ENCODE peak calls at places on chromosomes 1 and 21, in five cellular contexts. T is HCT116, D is A673, F is neural progenitor cell, X is ovary. W is an unnamed sample. For H3K27me3, the result is how much of the 10 kb centered on the place peaks cover.

GRCh38 chr1:187408217-187409004 is 579.7 kb downstream of the PLA2G4A start:
- DNase-seq in T (no peak), D (peak), F (peak), X (no peak), W (no peak)

GRCh38 chr1:213658508-213658907 is 329.3 kb upstream of the PROX1 start:
- DNase-seq in T (no peak), D (no peak), F (no peak), X (no peak), W (no peak)

GRCh38 chr1:95384570-95384969 is 150.6 kb downstream of the RWDD3 start:
- DNase-seq in T (no peak), D (peak), F (peak), X (no peak), W (no peak)

GRCh38 chr1:3238705-3239278 is 169.8 kb downstream of the PRDM16 start:
- DNase-seq in T (no peak), D (no peak), F (no peak), X (no peak), W (no peak)

GRCh38 chr1:61092643-61093042 is 10.3 kb downstream of the NFIA start:
- DNase-seq in T (no peak), D (no peak), F (no peak), X (no peak), W (no peak)

GRCh38 chr21:31686272-31686913 is 26.9 kb downstream of the SOD1 start:
- DNase-seq in T (no peak), D (peak), F (no peak), X (no peak), W (no peak)

GRCh38 chr1:67726224-67726623 is 41.2 kb downstream of the GADD45A start:
- DNase-seq in T (no peak), D (peak), F (no peak), X (no peak), W (no peak)

GRCh38 chr1:90236493-90236892 is 241.6 kb downstream of the ZNF326 start:
- DNase-seq in T (no peak), D (no peak), F (no peak), X (no peak), W (no peak)

GRCh38 chr1:158147396-158148353 is 33.0 kb upstream of the CD1D start:
- DNase-seq in T (no peak), D (no peak), F (no peak), X (no peak), W (no peak)

GRCh38 chr1:38818706-38819439 is 40.7 kb downstream of the RRAGC start:
- DNase-seq in T (no peak), D (peak), F (no peak), X (no peak), W (no peak)

GRCh38 chr1:38820860-38821259 is 38.7 kb downstream of the RRAGC start:
- DNase-seq in T (no peak), D (no peak), F (no peak), X (no peak), W (no peak)

GRCh38 chr1:38817267-38817957 is 42.2 kb downstream of the RRAGC start:
- DNase-seq in T (no peak), D (no peak), F (no peak), X (no peak), W (no peak)

GRCh38 chr1:38817958-38818705 is 41.4 kb downstream of the RRAGC start:
- DNase-seq in T (no peak), D (peak), F (peak), X (peak), W (no peak)

DNA sequence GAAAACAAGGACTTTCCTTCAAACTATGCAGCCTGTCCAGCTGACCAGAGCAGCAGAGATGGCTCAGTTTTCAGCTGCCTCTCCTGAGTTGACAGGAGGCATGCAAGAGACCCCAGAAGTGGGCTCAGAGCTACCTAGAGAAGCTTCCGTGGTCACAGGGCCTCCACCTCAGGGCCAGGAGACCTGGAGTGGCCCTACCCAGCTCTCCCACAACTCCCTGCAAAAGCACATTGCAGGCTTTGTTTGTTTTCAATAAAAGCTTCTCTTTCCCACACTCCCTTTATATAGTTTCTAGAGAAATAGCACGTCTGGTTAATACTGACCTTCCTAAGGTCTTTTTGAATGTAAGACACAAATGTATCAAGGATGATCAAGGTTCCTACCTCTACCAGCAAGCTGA is 40.1 kb downstream of the RRAGC start:
- DNase-seq in T (no peak), D (no peak), F (no peak), X (no peak), W (no peak)
- H3K27me3 ChIP-seq in T (under half), D (under half), F (half or more), X (under half), W (under half)

GRCh38 chr21:45306453-45306831 is 18.7 kb upstream of the POFUT2 start:
- DNase-seq in T (no peak), D (no peak), F (no peak), X (no peak), W (no peak)
- H3K27me3 ChIP-seq in T (under half), D (under half), F (under half), X (under half), W (under half)

GRCh38 chr1:110672753-110673108 is 2.0 kb downstream of the KCNA3 start:
- DNase-seq in T (no peak), D (no peak), F (no peak), X (no peak), W (no peak)
- H3K27me3 ChIP-seq in T (under half), D (half or more), F (half or more), X (under half), W (under half)

GRCh38 chr1:209585672-209586071 is 2.2 kb downstream of the CAMK1G start:
- DNase-seq in T (no peak), D (peak), F (peak), X (peak), W (no peak)

GRCh38 chr1:209584186-209584776 is 767 bp downstream of the CAMK1G start:
- DNase-seq in T (no peak), D (peak), F (peak), X (peak), W (no peak)

GRCh38 chr1:209587778-209588177 is 4.3 kb downstream of the CAMK1G start:
- DNase-seq in T (no peak), D (no peak), F (no peak), X (no peak), W (no peak)

GRCh38 chr1:209585197-209585596 is 1.7 kb downstream of the CAMK1G start:
- DNase-seq in T (no peak), D (peak), F (no peak), X (no peak), W (no peak)

DNA sequence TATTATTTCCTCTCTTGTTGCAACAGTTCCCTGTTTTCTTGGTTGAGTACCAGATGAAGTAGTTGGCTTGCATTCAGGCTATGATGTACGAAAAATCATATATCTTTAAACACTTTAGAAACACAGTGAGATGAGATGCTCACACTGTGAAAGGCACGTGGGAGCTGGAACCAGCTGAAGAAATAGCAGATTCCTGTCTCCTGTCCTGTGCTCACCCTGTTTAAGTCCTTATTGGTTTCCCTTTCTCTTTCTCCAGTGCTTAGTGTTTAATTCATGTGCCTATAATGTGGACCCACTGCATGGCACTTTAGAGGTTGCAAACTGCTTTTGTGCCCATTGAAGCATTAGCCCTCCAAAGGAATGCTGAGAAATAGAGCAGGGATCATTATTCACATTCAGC is 2.8 kb downstream of the CAMK1G start:
- DNase-seq in T (no peak), D (no peak), F (no peak), X (no peak), W (no peak)
- H3K27me3 ChIP-seq in T (under half), D (under half), F (under half), X (under half), W (under half)

GRCh38 chr21:36698160-36699025 is 522 bp upstream of the SIM2 start:
- DNase-seq in T (peak), D (no peak), F (peak), X (no peak), W (no peak)
- H3K27me3 ChIP-seq in T (under half), D (under half), F (half or more), X (under half), W (under half)

GRCh38 chr1:228039504-228039903 is 32.7 kb downstream of the WNT3A start:
- DNase-seq in T (no peak), D (no peak), F (no peak), X (no peak), W (no peak)
- H3K27me3 ChIP-seq in T (under half), D (half or more), F (half or more), X (under half), W (under half)

DNA sequence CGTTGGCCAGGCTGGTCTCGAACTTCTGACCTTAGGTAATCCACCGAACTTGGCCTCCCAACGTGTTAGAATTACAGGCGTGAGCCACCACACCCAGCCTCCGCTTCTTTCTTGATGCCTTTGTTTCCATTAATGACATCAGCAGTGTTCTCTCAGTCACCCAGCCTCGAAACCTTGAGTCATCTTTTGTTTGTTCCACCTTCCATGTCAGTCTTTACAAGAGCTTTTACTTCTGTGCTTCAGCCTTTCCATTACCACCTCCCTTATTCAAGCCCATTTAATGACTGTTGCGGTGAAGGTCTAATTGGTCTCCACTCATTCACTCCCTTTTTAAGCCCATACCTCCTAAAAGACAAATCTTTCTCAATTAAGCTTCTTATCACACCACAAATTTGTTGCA is 146.6 kb upstream of the ADGRL2 start:
- DNase-seq in T (no peak), D (no peak), F (no peak), X (no peak), W (no peak)
- H3K27me3 ChIP-seq in T (under half), D (under half), F (under half), X (under half), W (under half)

GRCh38 chr1:116218922-116219321 is 107.7 kb downstream of the MAB21L3 start:
- DNase-seq in T (no peak), D (peak), F (no peak), X (no peak), W (no peak)
- H3K27me3 ChIP-seq in T (under half), D (under half), F (under half), X (under half), W (under half)

GRCh38 chr1:207493212-207493611 is 2.7 kb upstream of the CR1 start:
- DNase-seq in T (no peak), D (no peak), F (no peak), X (no peak), W (no peak)

GRCh38 chr1:207499573-207499972 is 3.6 kb downstream of the CR1 start:
- DNase-seq in T (peak), D (peak), F (peak), X (peak), W (no peak)

GRCh38 chr1:207494171-207494570 is 1.8 kb upstream of the CR1 start:
- DNase-seq in T (no peak), D (no peak), F (no peak), X (no peak), W (no peak)

GRCh38 chr1:207497951-207498350 is 2.0 kb downstream of the CR1 start:
- DNase-seq in T (no peak), D (no peak), F (no peak), X (no peak), W (no peak)

GRCh38 chr1:207495816-207496792 is at the start of gene CR1:
- DNase-seq in T (no peak), D (no peak), F (peak), X (no peak), W (no peak)
- H3K27me3 ChIP-seq in T (under half), D (half or more), F (half or more), X (under half), W (under half)

DNA sequence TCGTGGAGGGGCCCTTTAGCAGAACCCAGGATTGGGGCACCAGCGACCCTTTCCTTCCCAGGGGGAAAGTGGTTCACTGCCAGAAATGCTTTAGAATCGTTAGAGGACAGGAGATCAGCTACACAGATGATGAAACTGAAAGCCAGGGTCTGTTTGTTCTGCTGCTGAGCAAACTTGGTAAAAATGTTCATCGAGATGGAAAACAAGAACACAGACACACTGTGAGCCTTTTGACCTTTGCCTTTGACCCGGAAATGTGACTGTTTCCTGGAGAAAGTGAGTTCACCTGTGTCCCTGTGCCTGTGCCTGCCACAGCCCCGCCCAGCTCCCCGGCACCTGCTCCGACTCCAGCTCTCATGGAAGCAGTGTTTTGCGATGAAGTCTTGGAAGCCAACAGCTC is 234.3 kb downstream of the CAMTA1 start:
- DNase-seq in T (no peak), D (no peak), F (no peak), X (no peak), W (no peak)
- H3K27me3 ChIP-seq in T (under half), D (under half), F (under half), X (under half), W (under half)

W was measured in thoracic aorta.